ENCODE peak calls at places on chromosomes 2 and 18, in six cellular contexts. M is right lobe of liver, G is psoas muscle, V is HepG2, T is PC-3, J is tibial artery. D is an unnamed sample.

GRCh38 chr2:145091011-145091744 is 571.3 kb upstream of the ZEB2 start:
- DNase-seq in M (no peak), G (no peak), V (no peak), T (peak; percentile 35), J (no peak), D (no peak)

GRCh38 chr2:27701676-27702075 is 38.0 kb downstream of the SLC4A1AP start:
- DNase-seq in M (peak; percentile 79), G (peak; percentile 96), V (no peak), T (no peak), J (no peak), D (peak; percentile 62)

GRCh38 chr2:188292446-188293239 is 969 bp downstream of the GULP1 start:
- DNase-seq in M (peak; percentile 28), G (peak; percentile 86), V (no peak), T (peak; percentile 86), J (peak; percentile 90), D (peak; percentile 83)

GRCh38 chr2:129164220-129164619 is 815.2 kb upstream of the RAB6C start:
- DNase-seq in M (no peak), G (no peak), V (no peak), T (no peak), J (no peak), D (no peak)

GRCh38 chr2:86337235-86338099 is at the start of gene REEP1:
- DNase-seq in M (peak; percentile 22), G (peak; percentile 72), V (no peak), T (no peak), J (no peak), D (peak; percentile 70)

GRCh38 chr2:7915302-7916200 is 766.3 kb upstream of the ID2 start:
- DNase-seq in M (no peak), G (no peak), V (no peak), T (no peak), J (no peak), D (no peak)

GRCh38 chr2:39313575-39313974 is 69.8 kb upstream of the CDKL4 start:
- DNase-seq in M (no peak), G (peak; percentile 47), V (no peak), T (peak; percentile 29), J (no peak), D (no peak)

GRCh38 chr2:178804791-178805190 is 2.4 kb downstream of the TTN start:
- DNase-seq in M (no peak), G (peak; percentile 74), V (peak; percentile 22), T (peak; percentile 53), J (no peak), D (peak; percentile 25)

GRCh38 chr2:71672011-71672639 is 218.8 kb downstream of the DYSF start:
- DNase-seq in M (no peak), G (no peak), V (peak; percentile 18), T (no peak), J (peak; percentile 52), D (no peak)

GRCh38 chr2:33494155-33494779 is 17.8 kb downstream of the RASGRP3 start:
- DNase-seq in M (no peak), G (no peak), V (no peak), T (peak; percentile 67), J (no peak), D (no peak)

GRCh38 chr2:220961461-220961860 is 610.6 kb downstream of the EPHA4 start:
- DNase-seq in M (no peak), G (no peak), V (no peak), T (no peak), J (no peak), D (no peak)

GRCh38 chr2:155033652-155034051 is 335.2 kb downstream of the KCNJ3 start:
- DNase-seq in M (no peak), G (no peak), V (no peak), T (no peak), J (no peak), D (no peak)

GRCh38 chr18:1526996-1527395 is 622.3 kb downstream of the ADCYAP1 start:
- DNase-seq in M (no peak), G (no peak), V (no peak), T (no peak), J (no peak), D (no peak)

GRCh38 chr2:136765736-136766323 is 485 bp downstream of the THSD7B start:
- DNase-seq in M (no peak), G (no peak), V (no peak), T (no peak), J (no peak), D (no peak)

GRCh38 chr2:14638488-14638887 is 6.0 kb downstream of the LRATD1 start:
- DNase-seq in M (no peak), G (no peak), V (no peak), T (no peak), J (no peak), D (no peak)
- H3K27me3 ChIP-seq in M (peaks cover 12% of the 10 kb centered on the region), G (peaks cover 36% of the 10 kb centered on the region), V (peaks cover 26% of the 10 kb centered on the region), T (no peaks in the 10 kb centered on the region), J (no peaks in the 10 kb centered on the region), D (peaks cover 8% of the 10 kb centered on the region)

GRCh38 chr2:230949966-230950832 is 25.2 kb upstream of the GPR55 start:
- DNase-seq in M (no peak), G (no peak), V (no peak), T (no peak), J (no peak), D (no peak)

GRCh38 chr2:230951396-230951795 is 26.4 kb upstream of the GPR55 start:
- DNase-seq in M (no peak), G (no peak), V (no peak), T (no peak), J (no peak), D (no peak)

GRCh38 chr2:230950833-230951339 is 25.8 kb upstream of the GPR55 start:
- DNase-seq in M (no peak), G (no peak), V (no peak), T (no peak), J (no peak), D (no peak)

GRCh38 chr2:230953843-230954242 is 28.8 kb upstream of the GPR55 start:
- DNase-seq in M (no peak), G (no peak), V (no peak), T (no peak), J (no peak), D (no peak)

DNA sequence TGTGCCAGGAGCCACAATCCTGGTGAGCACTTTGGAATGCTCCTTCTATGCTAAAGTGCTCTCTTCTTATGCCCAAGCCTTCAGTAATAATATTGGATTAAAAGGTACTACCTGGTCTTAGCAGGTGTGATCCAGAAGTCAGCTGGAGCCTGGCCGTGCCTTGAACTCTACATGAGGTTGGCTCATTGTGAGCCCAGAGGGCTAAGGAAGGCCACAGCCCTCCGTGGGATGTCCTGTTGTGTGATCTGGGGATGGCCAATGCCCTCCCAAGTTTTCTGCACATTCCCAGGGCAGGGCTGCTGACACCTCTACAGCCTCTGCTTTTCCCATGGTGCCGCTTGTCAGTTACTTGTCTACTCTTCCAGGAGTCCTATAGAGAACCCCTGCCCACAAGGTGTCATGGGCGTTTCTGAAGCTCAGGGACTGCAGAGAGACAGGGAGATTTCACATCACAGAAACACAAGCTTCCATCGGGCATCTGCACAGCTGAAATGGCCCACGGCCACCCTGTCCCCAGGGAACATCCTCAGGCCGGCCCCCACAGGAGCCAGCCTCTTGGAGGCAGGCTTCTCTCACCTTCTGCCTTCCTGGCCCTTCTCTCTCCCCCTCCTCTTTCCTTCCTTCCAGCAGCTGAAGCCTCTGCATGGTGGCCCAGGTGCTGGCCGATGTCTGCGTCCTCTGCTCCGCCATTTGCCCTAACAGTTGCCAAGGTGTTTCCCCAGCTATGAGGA is 27.3 kb upstream of the GPR55 start:
- DNase-seq in M (no peak), G (no peak), V (no peak), T (no peak), J (no peak), D (no peak)
- H3K4me1 ChIP-seq in M (no peaks in the 10 kb centered on the region), G (peaks cover 4% of the 10 kb centered on the region), V (no peaks in the 10 kb centered on the region), T (peaks cover 4% of the 10 kb centered on the region), J (no peaks in the 10 kb centered on the region), D (peaks cover 6% of the 10 kb centered on the region)

GRCh38 chr2:217268978-217269377 is 409.1 kb upstream of the TNP1 start:
- DNase-seq in M (no peak), G (no peak), V (no peak), T (no peak), J (no peak), D (no peak)

GRCh38 chr2:217273158-217273557 is 413.3 kb upstream of the TNP1 start:
- DNase-seq in M (no peak), G (no peak), V (no peak), T (no peak), J (no peak), D (no peak)

GRCh38 chr2:217270089-217270800 is 410.4 kb upstream of the TNP1 start:
- DNase-seq in M (no peak), G (no peak), V (no peak), T (no peak), J (no peak), D (no peak)

GRCh38 chr2:217271813-217272212 is 411.9 kb upstream of the TNP1 start:
- DNase-seq in M (no peak), G (no peak), V (no peak), T (no peak), J (no peak), D (no peak)

DNA sequence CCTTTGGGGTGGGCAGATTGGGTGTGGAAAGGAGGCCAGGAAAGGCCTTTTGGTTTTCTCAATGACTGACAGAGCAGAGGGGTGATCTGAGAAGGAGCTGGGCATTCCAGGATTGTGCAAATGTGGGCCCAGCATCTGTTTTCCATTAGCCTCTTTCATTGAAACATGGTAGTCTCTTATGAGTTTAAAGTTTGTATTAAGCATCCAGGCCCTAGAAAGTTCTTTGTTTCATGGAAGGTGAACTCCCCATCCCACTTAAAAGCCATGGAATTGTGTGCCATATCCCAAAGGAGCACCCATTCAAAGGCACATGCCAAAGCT is 410.9 kb upstream of the TNP1 start:
- DNase-seq in M (no peak), G (no peak), V (no peak), T (no peak), J (no peak), D (no peak)
- H3K27me3 ChIP-seq in M (no peaks in the 10 kb centered on the region), G (no peaks in the 10 kb centered on the region), V (peaks cover 3% of the 10 kb centered on the region), T (no peaks in the 10 kb centered on the region), J (no peaks in the 10 kb centered on the region), D (no peaks in the 10 kb centered on the region)

GRCh38 chr18:13440277-13441248 is 222.0 kb downstream of the LDLRAD4 start:
- DNase-seq in M (no peak), G (peak; percentile 26), V (no peak), T (no peak), J (peak; percentile 52), D (no peak)

GRCh38 chr18:13441731-13442130 is 223.2 kb downstream of the LDLRAD4 start:
- DNase-seq in M (no peak), G (peak; percentile 2), V (no peak), T (no peak), J (peak; percentile 55), D (no peak)

GRCh38 chr18:13443546-13443945 is 225.0 kb downstream of the LDLRAD4 start:
- DNase-seq in M (no peak), G (no peak), V (no peak), T (no peak), J (peak; percentile 21), D (no peak)

GRCh38 chr18:13444430-13445240 is 226.1 kb downstream of the LDLRAD4 start:
- DNase-seq in M (no peak), G (peak; percentile 38), V (peak; percentile 54), T (no peak), J (peak; percentile 21), D (no peak)

GRCh38 chr18:13442451-13442850 is 223.9 kb downstream of the LDLRAD4 start:
- DNase-seq in M (no peak), G (peak; percentile 37), V (no peak), T (no peak), J (peak; percentile 50), D (no peak)
- H3K4me1 ChIP-seq in M (no peaks in the 10 kb centered on the region), G (peaks cover 9% of the 10 kb centered on the region), V (peaks cover 57% of the 10 kb centered on the region), T (no peaks in the 10 kb centered on the region), J (peaks cover 13% of the 10 kb centered on the region), D (no peaks in the 10 kb centered on the region)

DNA sequence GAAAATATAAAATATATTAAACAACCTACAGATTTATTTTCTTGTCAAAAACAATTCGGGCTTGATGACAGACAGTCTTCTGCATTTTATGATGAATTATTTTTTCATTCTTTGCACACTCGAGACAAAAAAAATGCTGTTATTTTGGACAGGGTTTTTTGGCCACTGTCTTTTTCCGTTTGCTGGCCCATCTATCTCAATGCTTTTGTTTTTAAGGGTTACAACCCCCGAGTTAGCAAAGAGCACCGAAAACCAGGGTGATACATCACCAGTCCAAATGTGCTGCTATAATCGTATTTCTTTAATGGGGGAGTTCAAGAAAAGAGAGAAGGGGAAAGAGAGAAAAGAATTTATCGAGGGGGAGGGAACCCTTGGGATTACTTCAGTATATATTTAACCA is 7.7 kb downstream of the EVX2 start:
- DNase-seq in M (no peak), G (no peak), V (no peak), T (no peak), J (no peak), D (no peak)
- H3K27me3 ChIP-seq in M (peaks cover 83% of the 10 kb centered on the region), G (peaks cover 98% of the 10 kb centered on the region), V (peaks cover 77% of the 10 kb centered on the region), T (peaks cover 73% of the 10 kb centered on the region), J (peaks cover 20% of the 10 kb centered on the region), D (peaks cover 6% of the 10 kb centered on the region)

D was measured in Caco-2.